ENCODE peak calls at places on chromosomes 13 and 19, in six cellular contexts. J, Q, S, E, V and D are unnamed samples. For H3K36me3, the result is how much of the 10 kb centered on the place peaks cover.

GRCh38 chr13:90352763-90353162 is 994.7 kb upstream of the MIR17HG start:
- DNase-seq in J (no peak), Q (no peak), S (peak), E (no peak), V (no peak), D (no peak)

GRCh38 chr19:34834513-34834912 is 61.5 kb upstream of the ZNF599 start:
- DNase-seq in J (no peak), Q (no peak), S (no peak), E (no peak), V (no peak), D (no peak)

GRCh38 chr19:55467236-55468053 is 2.9 kb upstream of the C19orf85 start:
- DNase-seq in J (peak), Q (peak), S (peak), E (no peak), V (peak), D (peak)

GRCh38 chr13:63512095-63512494 is 2096.4 kb upstream of the PCDH20 start:
- DNase-seq in J (no peak), Q (no peak), S (no peak), E (no peak), V (no peak), D (no peak)

GRCh38 chr19:47058621-47059020 is 10.2 kb upstream of the TMEM160 start:
- DNase-seq in J (no peak), Q (no peak), S (no peak), E (no peak), V (no peak), D (no peak)

GRCh38 chr19:46764817-46765291 is 18.6 kb upstream of the STRN4 start:
- DNase-seq in J (no peak), Q (no peak), S (no peak), E (no peak), V (no peak), D (no peak)

GRCh38 chr19:6752257-6753177 is 13.0 kb downstream of the TRIP10 start:
- DNase-seq in J (no peak), Q (no peak), S (peak), E (no peak), V (no peak), D (no peak)

GRCh38 chr13:35743165-35743564 is 266.7 kb upstream of the MAB21L1 start:
- DNase-seq in J (no peak), Q (no peak), S (no peak), E (no peak), V (no peak), D (no peak)

GRCh38 chr13:43200307-43200706 is 176.9 kb downstream of the DNAJC15 start:
- DNase-seq in J (no peak), Q (no peak), S (no peak), E (no peak), V (no peak), D (no peak)

GRCh38 chr13:51590231-51590630 is 6.0 kb downstream of the WDFY2 start:
- DNase-seq in J (no peak), Q (no peak), S (no peak), E (no peak), V (no peak), D (no peak)

GRCh38 chr13:44116562-44117315 is 237.0 kb downstream of the LACC1 start:
- DNase-seq in J (peak), Q (no peak), S (peak), E (no peak), V (no peak), D (no peak)

GRCh38 chr19:48506138-48506733 is 5.4 kb downstream of the LMTK3 start:
- DNase-seq in J (no peak), Q (no peak), S (peak), E (no peak), V (no peak), D (no peak)

GRCh38 chr13:45779901-45780300 is 71.7 kb downstream of the SIAH3 start:
- DNase-seq in J (no peak), Q (no peak), S (no peak), E (no peak), V (no peak), D (no peak)

GRCh38 chr13:47831265-47831664 is 169.8 kb downstream of the SUCLA2 start:
- DNase-seq in J (no peak), Q (no peak), S (no peak), E (no peak), V (no peak), D (no peak)

GRCh38 chr13:105991622-105992254 is 543.7 kb downstream of the EFNB2 start:
- DNase-seq in J (no peak), Q (no peak), S (no peak), E (no peak), V (no peak), D (no peak)

GRCh38 chr13:90686438-90686837 is 661.0 kb upstream of the MIR17HG start:
- DNase-seq in J (peak), Q (no peak), S (no peak), E (no peak), V (no peak), D (no peak)

GRCh38 chr19:14073232-14073924 is 792 bp downstream of the MISP3 start:
- DNase-seq in J (peak), Q (peak), S (peak), E (no peak), V (peak), D (no peak)

GRCh38 chr19:48513289-48514122 is 1.9 kb upstream of the LMTK3 start:
- DNase-seq in J (peak), Q (no peak), S (peak), E (no peak), V (peak), D (peak)

GRCh38 chr19:49492573-49493411 is 3.4 kb upstream of the RPS11 start:
- DNase-seq in J (no peak), Q (no peak), S (peak), E (no peak), V (no peak), D (no peak)

GRCh38 chr13:43979492-43979891 is 99.8 kb downstream of the LACC1 start:
- DNase-seq in J (no peak), Q (no peak), S (no peak), E (no peak), V (no peak), D (no peak)

GRCh38 chr13:27371932-27372331 is 52.5 kb upstream of the GTF3A start:
- DNase-seq in J (no peak), Q (no peak), S (no peak), E (no peak), V (no peak), D (no peak)

GRCh38 chr19:821976-822773 is 420 bp upstream of the PLPPR3 start:
- DNase-seq in J (no peak), Q (no peak), S (peak), E (no peak), V (no peak), D (no peak)

GRCh38 chr19:28516415-28516872 is 696.5 kb downstream of the UQCRFS1 start:
- DNase-seq in J (no peak), Q (no peak), S (no peak), E (no peak), V (no peak), D (no peak)

GRCh38 chr19:55257461-55258411 is 1.1 kb downstream of the PPP6R1 start:
- DNase-seq in J (no peak), Q (no peak), S (peak), E (no peak), V (no peak), D (no peak)

GRCh38 chr13:99312493-99312883 is 5.3 kb upstream of the GPR183 start:
- DNase-seq in J (peak), Q (peak), S (no peak), E (no peak), V (no peak), D (peak)

GRCh38 chr19:56158170-56158757 is 17.2 kb downstream of the ZNF444 start:
- DNase-seq in J (no peak), Q (no peak), S (no peak), E (no peak), V (no peak), D (no peak)

GRCh38 chr13:48731957-48732569 is 78.3 kb downstream of the CYSLTR2 start:
- DNase-seq in J (no peak), Q (no peak), S (peak), E (no peak), V (peak), D (no peak)

GRCh38 chr13:54636231-54636630 is 1607.6 kb downstream of the OLFM4 start:
- DNase-seq in J (no peak), Q (no peak), S (no peak), E (no peak), V (no peak), D (no peak)

GRCh38 chr13:19587635-19588300 is 26.4 kb upstream of the TPTE2 start:
- DNase-seq in J (peak), Q (no peak), S (peak), E (no peak), V (no peak), D (no peak)

GRCh38 chr19:1315470-1316166 is 29.9 kb downstream of the EFNA2 start:
- DNase-seq in J (peak), Q (no peak), S (peak), E (no peak), V (peak), D (no peak)

GRCh38 chr13:87669379-87669978 is 1.7 kb upstream of the SLITRK5 start:
- DNase-seq in J (no peak), Q (no peak), S (peak), E (no peak), V (no peak), D (no peak)

GRCh38 chr13:72716776-72717175 is 10.7 kb downstream of the MZT1 start:
- DNase-seq in J (no peak), Q (no peak), S (no peak), E (no peak), V (no peak), D (no peak)
- H3K36me3 ChIP-seq in J (half or more), Q (under half), S (under half), E (under half), V (under half), D (half or more)

GRCh38 chr13:80603351-80603750 is 262.4 kb upstream of the SPRY2 start:
- DNase-seq in J (no peak), Q (no peak), S (no peak), E (no peak), V (no peak), D (no peak)
- TF ChIP-seq CTCF in J (no peak), Q (no peak), S (no peak), E (no peak), V (no peak), D (no peak)

GRCh38 chr19:38679839-38680238 is 32.4 kb downstream of the ACTN4 start:
- DNase-seq in J (no peak), Q (no peak), S (no peak), E (no peak), V (no peak), D (no peak)
- H3K27ac ChIP-seq in J (no peak), Q (peak), S (peak), E (peak), V (no peak), D (peak)

GRCh38 chr13:24287748-24288287 is 21.6 kb upstream of the C1QTNF9 start:
- DNase-seq in J (no peak), Q (no peak), S (no peak), E (no peak), V (no peak), D (no peak)

GRCh38 chr13:24288870-24289269 is 20.5 kb upstream of the C1QTNF9 start:
- DNase-seq in J (no peak), Q (no peak), S (no peak), E (no peak), V (no peak), D (no peak)

GRCh38 chr13:24292476-24292875 is 16.9 kb upstream of the C1QTNF9 start:
- DNase-seq in J (no peak), Q (no peak), S (no peak), E (no peak), V (no peak), D (no peak)

GRCh38 chr13:24293761-24294160 is 15.6 kb upstream of the C1QTNF9 start:
- DNase-seq in J (no peak), Q (no peak), S (no peak), E (no peak), V (no peak), D (no peak)

DNA sequence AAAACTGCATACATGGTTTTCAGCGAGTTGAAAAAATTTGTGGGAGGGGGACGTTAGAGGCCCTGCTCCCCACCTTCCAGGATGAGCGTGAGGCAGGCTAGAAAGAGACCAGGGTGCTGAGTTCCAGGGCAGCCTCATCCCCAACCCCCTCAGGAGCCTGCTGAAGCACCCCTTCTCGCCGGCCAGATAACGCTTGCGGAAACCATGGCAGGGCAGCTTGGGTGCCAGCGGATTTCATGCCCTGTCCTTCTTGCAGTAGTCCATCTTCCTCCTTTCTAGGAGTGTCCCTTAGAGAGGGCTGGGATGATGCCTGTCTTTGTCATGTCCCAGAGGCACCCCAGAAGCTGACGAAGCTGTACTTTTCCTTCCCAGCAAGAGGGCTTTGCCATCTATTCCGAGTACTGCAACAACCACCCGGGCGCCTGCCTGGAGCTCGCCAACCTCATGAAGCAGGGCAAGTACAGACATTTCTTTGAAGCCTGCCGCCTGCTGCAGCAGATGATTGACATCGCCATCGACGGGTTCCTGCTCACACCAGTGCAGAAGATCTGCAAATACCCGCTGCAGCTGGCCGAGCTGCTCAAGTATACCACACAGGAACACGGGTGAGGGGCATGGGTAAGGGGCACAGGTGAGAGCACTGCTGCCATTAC is 19.0 kb upstream of the C1QTNF9 start:
- DNase-seq in J (no peak), Q (no peak), S (no peak), E (no peak), V (no peak), D (no peak)
- H3K36me3 ChIP-seq in J (half or more), Q (under half), S (under half), E (under half), V (half or more), D (half or more)

GRCh38 chr19:58010507-58010906 is 7.9 kb upstream of the ZNF606 start:
- DNase-seq in J (no peak), Q (no peak), S (no peak), E (no peak), V (no peak), D (no peak)

GRCh38 chr19:58003153-58003828 is 671 bp upstream of the ZNF606 start:
- DNase-seq in J (peak), Q (no peak), S (peak), E (no peak), V (no peak), D (no peak)

GRCh38 chr19:58009666-58010301 is 7.2 kb upstream of the ZNF606 start:
- DNase-seq in J (peak), Q (peak), S (peak), E (peak), V (peak), D (no peak)

GRCh38 chr19:58009301-58009665 is 6.7 kb upstream of the ZNF606 start:
- DNase-seq in J (no peak), Q (no peak), S (no peak), E (no peak), V (no peak), D (no peak)

DNA sequence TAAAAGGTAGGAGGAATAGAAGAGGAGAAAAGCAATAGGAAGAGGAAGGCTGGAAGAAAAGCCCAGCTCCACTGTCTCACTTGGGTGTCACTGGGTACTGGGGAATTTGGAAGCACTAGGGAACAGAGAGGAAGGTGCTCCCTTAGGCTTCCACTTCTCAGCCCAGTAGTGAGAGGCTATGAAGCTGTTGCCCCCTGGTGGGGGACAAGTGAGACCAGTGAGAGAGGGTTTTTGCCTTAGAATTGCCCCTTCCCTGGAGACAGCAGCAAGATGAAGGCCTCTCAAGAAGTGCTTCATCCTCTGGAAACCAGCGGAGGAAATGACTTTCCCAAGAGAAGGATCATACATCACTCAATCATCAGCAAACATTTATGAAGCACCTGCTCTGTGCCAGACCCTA is 4.7 kb upstream of the ZNF606 start:
- DNase-seq in J (no peak), Q (no peak), S (peak), E (no peak), V (no peak), D (no peak)
- TF ChIP-seq CTCF in J (no peak), Q (no peak), S (peak), E (no peak), V (no peak), D (no peak)

GRCh38 chr13:101624210-101624922 is 171.9 kb downstream of the ITGBL1 start:
- DNase-seq in J (peak), Q (no peak), S (peak), E (no peak), V (no peak), D (no peak)

GRCh38 chr13:101626925-101627555 is 174.6 kb downstream of the ITGBL1 start:
- DNase-seq in J (no peak), Q (no peak), S (no peak), E (no peak), V (no peak), D (no peak)

GRCh38 chr13:101624981-101625380 is 172.5 kb downstream of the ITGBL1 start:
- DNase-seq in J (no peak), Q (no peak), S (no peak), E (no peak), V (no peak), D (no peak)

GRCh38 chr13:101621099-101621498 is 168.6 kb downstream of the ITGBL1 start:
- DNase-seq in J (no peak), Q (no peak), S (no peak), E (no peak), V (no peak), D (no peak)

GRCh38 chr13:101623469-101624209 is 171.2 kb downstream of the ITGBL1 start:
- DNase-seq in J (no peak), Q (no peak), S (no peak), E (no peak), V (no peak), D (no peak)
- H3K27ac ChIP-seq in J (no peak), Q (peak), S (no peak), E (peak), V (no peak), D (peak)

DNA sequence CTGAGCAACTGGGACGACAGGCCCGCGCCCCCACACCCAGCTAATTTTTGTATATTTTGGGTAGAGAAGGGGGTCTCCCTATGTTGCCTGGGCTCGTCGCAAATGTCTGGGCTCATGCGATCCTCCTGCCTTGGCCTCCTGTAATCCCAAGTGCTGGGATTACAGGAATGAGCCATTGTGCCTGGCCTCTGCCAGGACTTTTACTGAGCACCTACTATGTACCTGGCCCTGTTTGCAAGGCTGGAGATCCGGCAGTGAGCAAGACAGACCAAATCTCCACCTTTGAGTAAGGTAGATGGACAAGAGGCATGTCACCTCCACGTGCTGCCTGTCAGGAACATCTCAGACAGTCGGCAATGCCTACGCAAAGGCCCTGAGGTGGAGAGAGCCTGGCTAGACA is 6.9 kb downstream of the FKBP8 start:
- DNase-seq in J (no peak), Q (no peak), S (no peak), E (no peak), V (no peak), D (no peak)
- H3K36me3 ChIP-seq in J (half or more), Q (under half), S (under half), E (half or more), V (under half), D (half or more)